ENCODE peak calls at places on chromosomes 3 and 15, in six cellular contexts. One of them, this sample, is unnamed.

GRCh38 chr3:153429821-153430220 is 267.8 kb downstream of the RAP2B start:
- DNase-seq in activated naive CD8-positive, alpha-beta T cell treated with anti-CD3 and anti-CD28 coated beads, Interleukin-2, amount 50 U/mL, for 24 hours: no peak
- DNase-seq in left cardiac atrium: no peak
- DNase-seq in CD4-positive, alpha-beta memory T cell: no peak
- DNase-seq in GM13977: no peak
- DNase-seq in colonic mucosa: no peak
- DNase-seq in this sample: no peak

GRCh38 chr15:20407553-20407952 is 134.0 kb downstream of the GOLGA6L6 start:
- DNase-seq in activated naive CD8-positive, alpha-beta T cell treated with anti-CD3 and anti-CD28 coated beads, Interleukin-2, amount 50 U/mL, for 24 hours: no peak
- DNase-seq in left cardiac atrium: no peak
- DNase-seq in CD4-positive, alpha-beta memory T cell: no peak
- DNase-seq in GM13977: no peak
- DNase-seq in colonic mucosa: no peak
- DNase-seq in this sample: no peak

GRCh38 chr3:11610044-11610671 is 33.6 kb downstream of the VGLL4 start:
- DNase-seq in activated naive CD8-positive, alpha-beta T cell treated with anti-CD3 and anti-CD28 coated beads, Interleukin-2, amount 50 U/mL, for 24 hours: no peak
- DNase-seq in left cardiac atrium: peak
- DNase-seq in CD4-positive, alpha-beta memory T cell: no peak
- DNase-seq in GM13977: no peak
- DNase-seq in colonic mucosa: peak
- DNase-seq in this sample: no peak

GRCh38 chr15:69163124-69163669 is 2.8 kb downstream of the GLCE start:
- DNase-seq in activated naive CD8-positive, alpha-beta T cell treated with anti-CD3 and anti-CD28 coated beads, Interleukin-2, amount 50 U/mL, for 24 hours: no peak
- DNase-seq in left cardiac atrium: no peak
- DNase-seq in CD4-positive, alpha-beta memory T cell: no peak
- DNase-seq in GM13977: no peak
- DNase-seq in colonic mucosa: no peak
- DNase-seq in this sample: no peak

GRCh38 chr15:37133619-37134018 is 33.3 kb upstream of the MEIS2 start:
- DNase-seq in activated naive CD8-positive, alpha-beta T cell treated with anti-CD3 and anti-CD28 coated beads, Interleukin-2, amount 50 U/mL, for 24 hours: no peak
- DNase-seq in left cardiac atrium: no peak
- DNase-seq in CD4-positive, alpha-beta memory T cell: no peak
- DNase-seq in GM13977: no peak
- DNase-seq in colonic mucosa: no peak
- DNase-seq in this sample: no peak

GRCh38 chr15:79004336-79004735 is 59.5 kb upstream of the CTSH start:
- DNase-seq in activated naive CD8-positive, alpha-beta T cell treated with anti-CD3 and anti-CD28 coated beads, Interleukin-2, amount 50 U/mL, for 24 hours: peak
- DNase-seq in left cardiac atrium: no peak
- DNase-seq in CD4-positive, alpha-beta memory T cell: no peak
- DNase-seq in GM13977: peak
- DNase-seq in colonic mucosa: no peak
- DNase-seq in this sample: peak

GRCh38 chr3:15579071-15579470 is 22.3 kb downstream of the HACL1 start:
- DNase-seq in activated naive CD8-positive, alpha-beta T cell treated with anti-CD3 and anti-CD28 coated beads, Interleukin-2, amount 50 U/mL, for 24 hours: no peak
- DNase-seq in left cardiac atrium: no peak
- DNase-seq in CD4-positive, alpha-beta memory T cell: no peak
- DNase-seq in GM13977: no peak
- DNase-seq in colonic mucosa: no peak
- DNase-seq in this sample: no peak

GRCh38 chr3:129161860-129162271 is 1.0 kb upstream of the ISY1 start:
- DNase-seq in activated naive CD8-positive, alpha-beta T cell treated with anti-CD3 and anti-CD28 coated beads, Interleukin-2, amount 50 U/mL, for 24 hours: peak
- DNase-seq in left cardiac atrium: no peak
- DNase-seq in CD4-positive, alpha-beta memory T cell: no peak
- DNase-seq in GM13977: peak
- DNase-seq in colonic mucosa: peak
- DNase-seq in this sample: peak

GRCh38 chr3:37932505-37932904 is 58.1 kb upstream of the VILL start:
- DNase-seq in activated naive CD8-positive, alpha-beta T cell treated with anti-CD3 and anti-CD28 coated beads, Interleukin-2, amount 50 U/mL, for 24 hours: no peak
- DNase-seq in left cardiac atrium: no peak
- DNase-seq in CD4-positive, alpha-beta memory T cell: no peak
- DNase-seq in GM13977: no peak
- DNase-seq in colonic mucosa: no peak
- DNase-seq in this sample: no peak

GRCh38 chr15:40354408-40355171 is 3.4 kb upstream of the DISP2 start:
- DNase-seq in activated naive CD8-positive, alpha-beta T cell treated with anti-CD3 and anti-CD28 coated beads, Interleukin-2, amount 50 U/mL, for 24 hours: no peak
- DNase-seq in left cardiac atrium: no peak
- DNase-seq in CD4-positive, alpha-beta memory T cell: no peak
- DNase-seq in GM13977: peak
- DNase-seq in colonic mucosa: no peak
- DNase-seq in this sample: no peak

GRCh38 chr15:43648649-43649429 is at the start of gene CATSPER2:
- DNase-seq in activated naive CD8-positive, alpha-beta T cell treated with anti-CD3 and anti-CD28 coated beads, Interleukin-2, amount 50 U/mL, for 24 hours: no peak
- DNase-seq in left cardiac atrium: no peak
- DNase-seq in CD4-positive, alpha-beta memory T cell: no peak
- DNase-seq in GM13977: no peak
- DNase-seq in colonic mucosa: no peak
- DNase-seq in this sample: no peak

GRCh38 chr3:141094851-141095545 is 43.9 kb downstream of the SPSB4 start:
- DNase-seq in activated naive CD8-positive, alpha-beta T cell treated with anti-CD3 and anti-CD28 coated beads, Interleukin-2, amount 50 U/mL, for 24 hours: no peak
- DNase-seq in left cardiac atrium: peak
- DNase-seq in CD4-positive, alpha-beta memory T cell: no peak
- DNase-seq in GM13977: no peak
- DNase-seq in colonic mucosa: peak
- DNase-seq in this sample: no peak

GRCh38 chr15:77974098-77974414 is 103.5 kb downstream of the TBC1D2B start:
- DNase-seq in activated naive CD8-positive, alpha-beta T cell treated with anti-CD3 and anti-CD28 coated beads, Interleukin-2, amount 50 U/mL, for 24 hours: no peak
- DNase-seq in left cardiac atrium: peak
- DNase-seq in CD4-positive, alpha-beta memory T cell: no peak
- DNase-seq in GM13977: no peak
- DNase-seq in colonic mucosa: peak
- DNase-seq in this sample: no peak

GRCh38 chr3:50604110-50604621 is 7.4 kb downstream of the CISH start:
- DNase-seq in activated naive CD8-positive, alpha-beta T cell treated with anti-CD3 and anti-CD28 coated beads, Interleukin-2, amount 50 U/mL, for 24 hours: peak
- DNase-seq in left cardiac atrium: no peak
- DNase-seq in CD4-positive, alpha-beta memory T cell: no peak
- DNase-seq in GM13977: no peak
- DNase-seq in colonic mucosa: no peak
- DNase-seq in this sample: no peak

GRCh38 chr3:127036209-127037020 is 53.5 kb downstream of the PLXNA1 start:
- DNase-seq in activated naive CD8-positive, alpha-beta T cell treated with anti-CD3 and anti-CD28 coated beads, Interleukin-2, amount 50 U/mL, for 24 hours: no peak
- DNase-seq in left cardiac atrium: peak
- DNase-seq in CD4-positive, alpha-beta memory T cell: no peak
- DNase-seq in GM13977: no peak
- DNase-seq in colonic mucosa: peak
- DNase-seq in this sample: no peak

This sample was measured in GM12865.